ENCODE peak calls at places on chromosome 2, in ten cellular contexts. R, S, X, V, G, E, F, T, P and W are unnamed samples.

GRCh38 chr2:120669971-120670370 is 65.7 kb upstream of the GLI2 start:
- DNase-seq in R (no peak), S (no peak), X (no peak), V (no peak), G (no peak), E (no peak), F (no peak), T (no peak), P (no peak), W (no peak)

GRCh38 chr2:10720983-10721343 is 467 bp upstream of the ATP6V1C2 start:
- DNase-seq in R (no peak), S (no peak), X (no peak), V (no peak), G (no peak), E (no peak), F (no peak), T (no peak), P (no peak), W (no peak)

GRCh38 chr2:219223831-219224610 is 5.3 kb upstream of the ABCB6 start:
- DNase-seq in R (no peak), S (no peak), X (no peak), V (no peak), G (no peak), E (no peak), F (no peak), T (no peak), P (no peak), W (no peak)

GRCh38 chr2:117108741-117109267 is 705.7 kb upstream of the DDX18 start:
- DNase-seq in R (no peak), S (no peak), X (no peak), V (no peak), G (no peak), E (no peak), F (no peak), T (no peak), P (no peak), W (no peak)

GRCh38 chr2:111160758-111161157 is 40.0 kb downstream of the BCL2L11 start:
- DNase-seq in R (no peak), S (peak; percentile 91), X (no peak), V (no peak), G (peak; percentile 86), E (no peak), F (no peak), T (peak; percentile 16), P (no peak), W (no peak)

GRCh38 chr2:83055338-83056010 is 1403.6 kb downstream of the SUCLG1 start:
- DNase-seq in R (no peak), S (peak; percentile 50), X (no peak), V (no peak), G (peak; percentile 84), E (no peak), F (no peak), T (no peak), P (no peak), W (no peak)

GRCh38 chr2:236121546-236121945 is 46.6 kb downstream of the GBX2 start:
- DNase-seq in R (no peak), S (peak; percentile 25), X (no peak), V (no peak), G (no peak), E (no peak), F (no peak), T (peak; percentile 15), P (no peak), W (no peak)

GRCh38 chr2:49261021-49261538 is 106.8 kb upstream of the FSHR start:
- DNase-seq in R (no peak), S (no peak), X (no peak), V (no peak), G (no peak), E (no peak), F (no peak), T (no peak), P (no peak), W (no peak)

GRCh38 chr2:70994055-70994444 is 623 bp downstream of the TEX261 start:
- DNase-seq in R (no peak), S (no peak), X (no peak), V (no peak), G (no peak), E (no peak), F (no peak), T (peak; percentile 55), P (no peak), W (no peak)

GRCh38 chr2:202044777-202045176 is 11.1 kb downstream of the FZD7 start:
- DNase-seq in R (no peak), S (no peak), X (no peak), V (no peak), G (no peak), E (no peak), F (no peak), T (no peak), P (no peak), W (no peak)